ENCODE peak calls at places on chromosomes 16 and 17, in four cellular contexts. D, J, M and N are unnamed samples.
A peak's percentile ranks its signal among the peaks of the same experiment; 100 is the strongest.

GRCh38 chr16:4675864-4676786 is 17.2 kb upstream of the NUDT16L1 start:
- DNase-seq in M (no peak), J (no peak), D (peak; percentile 32), N (no peak)

GRCh38 chr17:27538156-27538955 is 82.1 kb downstream of the KSR1 start:
- DNase-seq in J (no peak), D (no peak), M (no peak), N (no peak)

GRCh38 chr17:74877592-74878543 is 5.1 kb upstream of the FDXR start:
- DNase-seq in J (no peak), M (no peak), D (peak; percentile 79), N (no peak)

GRCh38 chr17:27349540-27350021 is 55.7 kb downstream of the WSB1 start:
- DNase-seq in D (no peak), M (no peak), J (no peak), N (peak; percentile 63)

GRCh38 chr17:81577278-81578000 is 25.3 kb upstream of the FAAP100 start:
- DNase-seq in D (no peak), M (no peak), J (no peak), N (no peak)

GRCh38 chr17:80899402-80900268 is 92.0 kb upstream of the CHMP6 start:
- DNase-seq in M (peak; percentile 87), D (peak; percentile 86), J (no peak), N (peak; percentile 85)

GRCh38 chr17:77696151-77696719 is 262.3 kb upstream of the TNRC6C start:
- DNase-seq in M (peak; percentile 37), J (no peak), D (no peak), N (peak; percentile 38)

GRCh38 chr16:69311533-69312388 is 611 bp downstream of the VPS4A start:
- DNase-seq in M (peak; percentile 80), D (no peak), J (no peak), N (peak; percentile 44)

GRCh38 chr17:35254107-35254802 is 11.4 kb downstream of the SLFN5 start:
- DNase-seq in D (no peak), M (no peak), J (no peak), N (no peak)

GRCh38 chr17:13030459-13031305 is 12.9 kb upstream of the ELAC2 start:
- DNase-seq in J (no peak), D (peak; percentile 56), M (peak; percentile 48), N (no peak)

GRCh38 chr16:57194512-57194911 is 8.4 kb downstream of the RSPRY1 start:
- DNase-seq in M (peak; percentile 25), J (no peak), D (peak; percentile 22), N (no peak)

GRCh38 chr16:84029297-84030096 is 13.1 kb downstream of the SLC38A8 start:
- DNase-seq in J (no peak), D (no peak), M (no peak), N (no peak)

GRCh38 chr17:75267403-75268232 is 3.4 kb downstream of the MIF4GD start:
- DNase-seq in D (peak; percentile 58), J (no peak), M (peak; percentile 21), N (peak; percentile 78)

DNA sequence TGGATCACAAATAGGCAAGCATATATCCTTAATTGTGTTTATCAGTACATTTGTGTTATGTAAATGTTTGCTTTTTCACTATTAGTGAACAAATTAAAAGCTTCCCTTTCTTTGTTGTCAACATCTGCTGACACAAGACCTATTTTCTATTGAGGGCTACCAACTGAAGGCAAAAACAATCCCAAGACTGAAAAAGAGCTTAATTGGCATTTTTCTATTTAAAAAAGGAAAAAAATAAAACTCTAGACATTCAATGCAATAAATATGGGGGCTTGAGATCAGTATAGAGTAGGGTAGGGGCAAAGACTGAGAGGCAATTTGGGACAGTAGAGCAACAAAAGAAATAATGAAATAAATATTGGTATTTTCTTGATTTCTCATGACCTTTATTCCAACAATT is 24.2 kb downstream of the OMG start:
- DNase-seq in D (no peak), M (no peak), J (no peak), N (no peak)
- TF ChIP-seq USF1 in D (no peak), M (no peak), J (no peak), N (no peak)

GRCh38 chr17:8695916-8696415 is 48.7 kb downstream of the CCDC42 start:
- DNase-seq in D (no peak), M (no peak), J (no peak), N (no peak)

GRCh38 chr17:8698142-8699050 is 46.2 kb downstream of the CCDC42 start:
- DNase-seq in D (peak; percentile 52), M (peak; percentile 55), J (no peak), N (no peak)

GRCh38 chr17:8696456-8696855 is 48.2 kb downstream of the CCDC42 start:
- DNase-seq in J (no peak), D (no peak), M (no peak), N (peak; percentile 28)

GRCh38 chr17:8695241-8695640 is 49.4 kb downstream of the CCDC42 start:
- DNase-seq in J (no peak), D (no peak), M (no peak), N (no peak)

GRCh38 chr17:8696951-8697745 is 47.5 kb downstream of the CCDC42 start:
- DNase-seq in M (peak; percentile 47), J (no peak), D (no peak), N (peak; percentile 57)
- TF ChIP-seq USF1 in M (no peak), J (no peak), D (no peak), N (no peak)

GRCh38 chr17:55303701-55304145 is 39.0 kb downstream of the HLF start:
- DNase-seq in M (no peak), D (no peak), J (no peak), N (no peak)
- TF ChIP-seq USF1 in M (no peak), D (no peak), J (no peak), N (no peak)

GRCh38 chr17:31310260-31310659 is 3.6 kb downstream of the EVI2B start:
- DNase-seq in M (no peak), D (no peak), J (no peak), N (no peak)

GRCh38 chr17:31310877-31311276 is 3.0 kb downstream of the EVI2B start:
- DNase-seq in J (no peak), M (no peak), D (no peak), N (no peak)

GRCh38 chr17:31314788-31315105 is 893 bp upstream of the EVI2B start:
- DNase-seq in J (no peak), M (no peak), D (no peak), N (no peak)

GRCh38 chr17:31318298-31319190 is 2.9 kb downstream of the EVI2A start:
- DNase-seq in J (peak; percentile 63), D (no peak), M (no peak), N (no peak)

DNA sequence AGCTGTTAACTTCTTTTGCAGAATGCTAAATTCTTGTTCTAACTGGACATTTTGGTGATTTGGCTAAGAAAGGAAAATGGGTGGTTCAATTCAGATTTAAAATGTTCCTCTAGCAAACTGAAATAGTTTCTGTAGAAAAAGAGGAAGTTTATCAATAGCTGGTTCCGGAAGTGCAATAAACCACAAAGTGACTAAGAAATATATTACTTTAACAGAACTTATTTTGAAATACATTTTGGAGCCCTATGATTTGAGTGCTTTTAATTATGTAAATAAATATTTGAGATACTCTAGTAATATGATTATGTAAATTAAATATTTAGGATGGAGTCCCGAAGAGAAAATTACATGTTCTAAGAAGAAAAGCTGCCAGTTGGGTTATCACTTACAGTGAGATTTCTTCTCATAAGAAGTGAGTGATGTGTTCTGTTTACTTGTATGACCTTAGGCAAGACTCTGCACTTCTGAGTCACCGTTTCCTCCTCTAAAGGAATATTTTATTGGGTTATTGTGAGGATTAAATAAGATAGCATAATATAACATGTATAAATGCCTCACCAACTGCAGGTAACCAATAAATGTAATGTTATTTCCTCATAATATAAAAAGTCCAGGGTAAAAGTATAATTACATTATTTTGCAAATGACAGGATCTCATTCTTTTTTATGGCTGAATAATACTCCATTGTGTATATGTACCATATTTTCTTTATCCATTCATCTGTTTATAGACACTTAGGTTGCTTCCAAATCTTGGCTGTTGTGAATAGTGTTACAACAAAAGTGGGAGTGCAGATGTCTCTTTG is at the start of gene EVI2B:
- DNase-seq in D (no peak), J (peak; percentile 66), M (no peak), N (no peak)
- TF ChIP-seq USF1 in D (no peak), J (no peak), M (no peak), N (no peak)